ENCODE peak calls at places on chromosome 1, in four cellular contexts. Q is stimulated activated CD4-positive, alpha-beta T cell treated with anti-CD3 and anti-CD28 coated beads, Interleukin-4, amount 100 ng/mL, for 24 hours; H is cardiac fibroblast; O is Calu3. W is an unnamed sample.

GRCh38 chr1:20584890-20585289 is 4.0 kb upstream of the CDA start:
- DNase-seq in Q (no peak), H (peak; percentile 32), O (no peak), W (no peak)

GRCh38 chr1:97999320-97999719 is 78.5 kb upstream of the DPYD start:
- DNase-seq in Q (no peak), H (peak; percentile 97), O (no peak), W (no peak)

GRCh38 chr1:223189903-223190724 is 47.1 kb upstream of the TLR5 start:
- DNase-seq in Q (peak; percentile 77), H (peak; percentile 47), O (peak; percentile 52), W (peak; percentile 73)

GRCh38 chr1:36835017-36835695 is 199.2 kb downstream of the GRIK3 start:
- DNase-seq in Q (no peak), H (no peak), O (no peak), W (no peak)

GRCh38 chr1:24085546-24085945 is 26.4 kb downstream of the MYOM3 start:
- DNase-seq in Q (no peak), H (peak; percentile 24), O (no peak), W (no peak)

GRCh38 chr1:206866062-206866461 is 639 bp downstream of the IL20 start:
- DNase-seq in Q (no peak), H (peak; percentile 35), O (no peak), W (no peak)

GRCh38 chr1:77544845-77545244 is 137.6 kb downstream of the ZZZ3 start:
- DNase-seq in Q (no peak), H (peak; percentile 52), O (no peak), W (no peak)

GRCh38 chr1:156420209-156421061 is 51.4 kb downstream of the RHBG start:
- DNase-seq in Q (peak; percentile 43), H (no peak), O (peak; percentile 23), W (peak; percentile 31)

GRCh38 chr1:157154940-157155514 is 16.8 kb upstream of the ETV3 start:
- DNase-seq in Q (no peak), H (peak; percentile 77), O (peak; percentile 90), W (no peak)

GRCh38 chr1:46719689-46720088 is 775 bp upstream of the EFCAB14 start:
- DNase-seq in Q (no peak), H (no peak), O (peak; percentile 49), W (no peak)

GRCh38 chr1:211939876-211940468 is 95.4 kb downstream of the INTS7 start:
- DNase-seq in Q (peak; percentile 64), H (no peak), O (no peak), W (peak; percentile 59)

GRCh38 chr1:205932776-205933175 is 10.5 kb downstream of the SLC26A9 start:
- DNase-seq in Q (no peak), H (no peak), O (no peak), W (no peak)

GRCh38 chr1:179586107-179586823 is 5.4 kb upstream of the TDRD5 start:
- DNase-seq in Q (no peak), H (peak; percentile 31), O (peak; percentile 80), W (no peak)

GRCh38 chr1:115651391-115651790 is 9.6 kb downstream of the VANGL1 start:
- DNase-seq in Q (no peak), H (no peak), O (no peak), W (no peak)

GRCh38 chr1:229133734-229134265 is 137.1 kb upstream of the RAB4A start:
- DNase-seq in Q (no peak), H (no peak), O (no peak), W (no peak)

GRCh38 chr1:210407887-210408252 is 79.2 kb downstream of the HHAT start:
- DNase-seq in Q (no peak), H (no peak), O (no peak), W (no peak)

GRCh38 chr1:111275780-111276433 is 14.7 kb upstream of the CHIA start:
- DNase-seq in Q (no peak), H (no peak), O (no peak), W (no peak)

GRCh38 chr1:183267646-183268431 is 81.8 kb downstream of the LAMC2 start:
- DNase-seq in Q (no peak), H (peak; percentile 96), O (no peak), W (no peak)

GRCh38 chr1:218394989-218395388 is 49.9 kb downstream of the TGFB2 start:
- DNase-seq in Q (no peak), H (no peak), O (no peak), W (no peak)

GRCh38 chr1:230132758-230133157 is 65.7 kb downstream of the GALNT2 start:
- DNase-seq in Q (no peak), H (no peak), O (no peak), W (no peak)

GRCh38 chr1:198113302-198113701 is 43.5 kb upstream of the NEK7 start:
- DNase-seq in Q (no peak), H (peak; percentile 84), O (no peak), W (no peak)

GRCh38 chr1:56063461-56063860 is 515.9 kb downstream of the PLPP3 start:
- DNase-seq in Q (no peak), H (no peak), O (no peak), W (no peak)

GRCh38 chr1:174742805-174743653 is 256.7 kb upstream of the CACYBP start:
- DNase-seq in Q (no peak), H (peak; percentile 20), O (no peak), W (no peak)

GRCh38 chr1:235078927-235079381 is 49.7 kb downstream of the TOMM20 start:
- DNase-seq in Q (no peak), H (peak; percentile 66), O (no peak), W (no peak)

GRCh38 chr1:12600880-12601633 is 17.0 kb downstream of the DHRS3 start:
- DNase-seq in Q (peak; percentile 51), H (no peak), O (peak; percentile 52), W (no peak)

GRCh38 chr1:155968670-155969069 is 9.7 kb downstream of the ARHGEF2 start:
- DNase-seq in Q (no peak), H (no peak), O (no peak), W (no peak)

GRCh38 chr1:1748686-1749321 is 24.6 kb upstream of the CDK11A start:
- DNase-seq in Q (no peak), H (no peak), O (no peak), W (no peak)

GRCh38 chr1:7680791-7681165 is 90.3 kb upstream of the VAMP3 start:
- DNase-seq in Q (peak; percentile 10), H (peak; percentile 4), O (no peak), W (no peak)

GRCh38 chr1:117120774-117121588 is 568 bp downstream of the TRIM45 start:
- DNase-seq in Q (no peak), H (no peak), O (no peak), W (no peak)

GRCh38 chr1:226223786-226224244 is 351 bp downstream of the MIXL1 start:
- DNase-seq in Q (no peak), H (no peak), O (peak; percentile 33), W (no peak)

GRCh38 chr1:2636733-2637132 is 3.9 kb upstream of the MMEL1 start:
- DNase-seq in Q (no peak), H (no peak), O (no peak), W (no peak)

GRCh38 chr1:238409947-238410346 is 519.2 kb upstream of the ZP4 start:
- DNase-seq in Q (no peak), H (peak; percentile 70), O (no peak), W (no peak)

GRCh38 chr1:103106426-103107321 is 1.6 kb downstream of the COL11A1 start:
- DNase-seq in Q (no peak), H (peak; percentile 72), O (peak; percentile 2), W (no peak)